ENCODE peak calls at places on chromosome 11, in five cellular contexts. One of them, this sample, is unnamed.
A peak's percentile ranks its signal among the peaks of the same experiment; 100 is the strongest.

GRCh38 chr11:57131080-57131790 is 50.5 kb upstream of the LRRC55 start:
- DNase-seq in lower lobe of right lung: no peak
- DNase-seq in cardiac fibroblast: peak; percentile 35
- DNase-seq in bronchial epithelial cell: peak; percentile 53
- DNase-seq in fibroblast of mammary gland: peak; percentile 24
- DNase-seq in this sample: peak; percentile 28

GRCh38 chr11:103436131-103436770 is 327.0 kb downstream of the DYNC2H1 start:
- DNase-seq in cardiac fibroblast: no peak
- DNase-seq in bronchial epithelial cell: no peak
- DNase-seq in fibroblast of mammary gland: no peak
- DNase-seq in lower lobe of right lung: no peak
- DNase-seq in this sample: no peak

GRCh38 chr11:75403983-75404658 is 4.8 kb downstream of the RPS3 start:
- DNase-seq in lower lobe of right lung: no peak
- DNase-seq in fibroblast of mammary gland: peak; percentile 30
- DNase-seq in bronchial epithelial cell: no peak
- DNase-seq in cardiac fibroblast: no peak
- DNase-seq in this sample: no peak

GRCh38 chr11:120801801-120802689 is 221.9 kb upstream of the TBCEL start:
- DNase-seq in lower lobe of right lung: peak; percentile 53
- DNase-seq in bronchial epithelial cell: peak; percentile 48
- DNase-seq in fibroblast of mammary gland: peak; percentile 46
- DNase-seq in cardiac fibroblast: peak; percentile 57
- DNase-seq in this sample: peak; percentile 67

GRCh38 chr11:76654310-76654851 is 16.2 kb downstream of the LRRC32 start:
- DNase-seq in fibroblast of mammary gland: peak; percentile 74
- DNase-seq in bronchial epithelial cell: no peak
- DNase-seq in lower lobe of right lung: no peak
- DNase-seq in cardiac fibroblast: peak; percentile 35
- DNase-seq in this sample: no peak

GRCh38 chr11:122071680-122072321 is 44.2 kb downstream of the BLID start:
- DNase-seq in bronchial epithelial cell: no peak
- DNase-seq in fibroblast of mammary gland: no peak
- DNase-seq in cardiac fibroblast: no peak
- DNase-seq in lower lobe of right lung: no peak
- DNase-seq in this sample: no peak

GRCh38 chr11:43853766-43854165 is 26.9 kb upstream of the ALKBH3 start:
- DNase-seq in lower lobe of right lung: no peak
- DNase-seq in bronchial epithelial cell: peak; percentile 54
- DNase-seq in fibroblast of mammary gland: peak; percentile 14
- DNase-seq in cardiac fibroblast: peak; percentile 59
- DNase-seq in this sample: no peak

GRCh38 chr11:120168960-120169681 is 31.2 kb upstream of the TRIM29 start:
- DNase-seq in cardiac fibroblast: peak; percentile 63
- DNase-seq in bronchial epithelial cell: peak; percentile 65
- DNase-seq in fibroblast of mammary gland: peak; percentile 50
- DNase-seq in lower lobe of right lung: peak; percentile 74
- DNase-seq in this sample: peak; percentile 69

GRCh38 chr11:35814720-35815305 is 129.0 kb upstream of the LDLRAD3 start:
- DNase-seq in fibroblast of mammary gland: peak; percentile 57
- DNase-seq in cardiac fibroblast: peak; percentile 43
- DNase-seq in lower lobe of right lung: no peak
- DNase-seq in bronchial epithelial cell: peak; percentile 46
- DNase-seq in this sample: no peak

GRCh38 chr11:59216654-59217640 is 4.2 kb upstream of the MPEG1 start:
- DNase-seq in lower lobe of right lung: no peak
- DNase-seq in fibroblast of mammary gland: peak; percentile 86
- DNase-seq in cardiac fibroblast: peak; percentile 61
- DNase-seq in bronchial epithelial cell: peak; percentile 81
- DNase-seq in this sample: no peak

GRCh38 chr11:36126703-36127102 is 162.5 kb downstream of the COMMD9 start:
- DNase-seq in fibroblast of mammary gland: no peak
- DNase-seq in bronchial epithelial cell: no peak
- DNase-seq in lower lobe of right lung: no peak
- DNase-seq in cardiac fibroblast: no peak
- DNase-seq in this sample: no peak

GRCh38 chr11:116773203-116774112 is 671 bp upstream of the BUD13 start:
- DNase-seq in lower lobe of right lung: no peak
- DNase-seq in cardiac fibroblast: peak; percentile 25
- DNase-seq in fibroblast of mammary gland: no peak
- DNase-seq in bronchial epithelial cell: peak; percentile 47
- DNase-seq in this sample: no peak

GRCh38 chr11:11964774-11965150 is 43.7 kb downstream of the DKK3 start:
- DNase-seq in fibroblast of mammary gland: no peak
- DNase-seq in cardiac fibroblast: no peak
- DNase-seq in bronchial epithelial cell: no peak
- DNase-seq in lower lobe of right lung: no peak
- DNase-seq in this sample: no peak

GRCh38 chr11:71251159-71251721 is 1.1 kb downstream of the SHANK2 start:
- DNase-seq in cardiac fibroblast: peak; percentile 3
- DNase-seq in fibroblast of mammary gland: no peak
- DNase-seq in bronchial epithelial cell: no peak
- DNase-seq in lower lobe of right lung: peak; percentile 61
- DNase-seq in this sample: no peak

GRCh38 chr11:115660072-115660805 is 156.0 kb upstream of the CADM1 start:
- DNase-seq in cardiac fibroblast: no peak
- DNase-seq in fibroblast of mammary gland: no peak
- DNase-seq in lower lobe of right lung: no peak
- DNase-seq in bronchial epithelial cell: no peak
- DNase-seq in this sample: no peak

GRCh38 chr11:13009921-13010736 is 1.0 kb downstream of the RASSF10 start:
- DNase-seq in fibroblast of mammary gland: peak; percentile 21
- DNase-seq in lower lobe of right lung: peak; percentile 52
- DNase-seq in cardiac fibroblast: peak; percentile 20
- DNase-seq in bronchial epithelial cell: peak; percentile 40
- DNase-seq in this sample: peak; percentile 43

GRCh38 chr11:105245781-105246315 is 106.3 kb upstream of the CARD18 start:
- DNase-seq in fibroblast of mammary gland: no peak
- DNase-seq in bronchial epithelial cell: no peak
- DNase-seq in lower lobe of right lung: no peak
- DNase-seq in cardiac fibroblast: no peak
- DNase-seq in this sample: no peak

GRCh38 chr11:124919836-124920755 is 1.0 kb downstream of the HEPN1 start:
- DNase-seq in fibroblast of mammary gland: no peak
- DNase-seq in lower lobe of right lung: no peak
- DNase-seq in cardiac fibroblast: no peak
- DNase-seq in bronchial epithelial cell: no peak
- DNase-seq in this sample: no peak

GRCh38 chr11:81270686-81271085 is 1463.0 kb downstream of the FAM181B start:
- DNase-seq in cardiac fibroblast: no peak
- DNase-seq in fibroblast of mammary gland: no peak
- DNase-seq in lower lobe of right lung: no peak
- DNase-seq in bronchial epithelial cell: peak; percentile 53
- DNase-seq in this sample: no peak
- TF ChIP-seq CTCF in cardiac fibroblast: no peak
- TF ChIP-seq CTCF in fibroblast of mammary gland: no peak
- TF ChIP-seq CTCF in lower lobe of right lung: no peak
- TF ChIP-seq CTCF in bronchial epithelial cell: no peak
- TF ChIP-seq CTCF in this sample: no peak

GRCh38 chr11:93783362-93783761 is 720 bp upstream of the MED17 start:
- DNase-seq in lower lobe of right lung: no peak
- DNase-seq in bronchial epithelial cell: no peak
- DNase-seq in fibroblast of mammary gland: no peak
- DNase-seq in cardiac fibroblast: no peak
- DNase-seq in this sample: no peak
- TF ChIP-seq CTCF in lower lobe of right lung: no peak
- TF ChIP-seq CTCF in bronchial epithelial cell: no peak
- TF ChIP-seq CTCF in fibroblast of mammary gland: no peak
- TF ChIP-seq CTCF in cardiac fibroblast: no peak
- TF ChIP-seq CTCF in this sample: no peak

DNA sequence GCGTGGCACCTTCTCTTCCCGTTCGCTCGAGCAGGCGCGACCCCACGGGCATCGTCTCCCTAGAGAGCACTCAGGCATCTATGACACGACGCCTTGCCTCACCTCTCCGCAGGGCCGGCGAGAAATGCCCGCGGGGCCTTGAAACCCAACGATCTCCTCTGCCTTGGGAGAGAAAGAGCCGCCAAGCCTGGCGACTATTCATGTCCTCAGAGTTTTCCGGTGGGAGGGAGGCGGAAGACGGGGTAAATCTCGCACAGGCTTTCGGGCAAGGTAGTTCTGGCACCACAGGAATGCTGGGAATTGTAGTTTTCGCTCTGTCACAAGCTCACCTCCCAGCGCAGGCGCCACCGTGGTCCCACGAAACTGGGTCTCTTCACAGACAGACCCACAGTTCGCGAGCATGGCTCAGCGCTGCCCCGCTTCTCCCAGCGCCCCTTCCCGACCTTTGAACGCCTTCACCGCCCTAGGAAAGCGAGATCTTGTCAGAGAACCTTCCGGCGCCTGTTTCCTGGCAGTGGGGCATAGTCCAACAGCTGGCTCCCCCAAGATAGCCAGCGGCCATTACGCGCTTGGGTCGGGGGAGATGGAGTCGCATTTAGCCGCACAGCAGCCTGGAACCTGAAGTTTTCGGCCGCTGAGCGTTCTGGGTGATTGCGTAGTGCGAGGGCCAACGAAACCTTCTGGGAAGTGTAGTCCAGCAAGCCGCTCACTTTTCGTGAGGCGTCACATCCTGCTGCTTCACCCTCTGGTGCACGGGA is at the start of gene CCDC90B:
- DNase-seq in fibroblast of mammary gland: peak; percentile 98
- DNase-seq in bronchial epithelial cell: peak; percentile 97
- DNase-seq in cardiac fibroblast: peak; percentile 98
- DNase-seq in lower lobe of right lung: peak; percentile 96
- DNase-seq in this sample: peak; percentile 81
- TF ChIP-seq CTCF in fibroblast of mammary gland: peak; percentile 14
- TF ChIP-seq CTCF in bronchial epithelial cell: peak; percentile 37
- TF ChIP-seq CTCF in cardiac fibroblast: no peak
- TF ChIP-seq CTCF in lower lobe of right lung: no peak
- TF ChIP-seq CTCF in this sample: peak; percentile 49

GRCh38 chr11:126772267-126772666 is 228.3 kb downstream of the KIRREL3 start:
- DNase-seq in bronchial epithelial cell: no peak
- DNase-seq in fibroblast of mammary gland: no peak
- DNase-seq in lower lobe of right lung: no peak
- DNase-seq in cardiac fibroblast: no peak
- DNase-seq in this sample: no peak

GRCh38 chr11:126764221-126764620 is 236.3 kb downstream of the KIRREL3 start:
- DNase-seq in bronchial epithelial cell: no peak
- DNase-seq in cardiac fibroblast: no peak
- DNase-seq in fibroblast of mammary gland: no peak
- DNase-seq in lower lobe of right lung: no peak
- DNase-seq in this sample: no peak

GRCh38 chr11:126765196-126765595 is 235.4 kb downstream of the KIRREL3 start:
- DNase-seq in bronchial epithelial cell: no peak
- DNase-seq in cardiac fibroblast: no peak
- DNase-seq in fibroblast of mammary gland: no peak
- DNase-seq in lower lobe of right lung: no peak
- DNase-seq in this sample: no peak

GRCh38 chr11:126768702-126769101 is 231.9 kb downstream of the KIRREL3 start:
- DNase-seq in lower lobe of right lung: no peak
- DNase-seq in bronchial epithelial cell: no peak
- DNase-seq in cardiac fibroblast: no peak
- DNase-seq in fibroblast of mammary gland: no peak
- DNase-seq in this sample: no peak

DNA sequence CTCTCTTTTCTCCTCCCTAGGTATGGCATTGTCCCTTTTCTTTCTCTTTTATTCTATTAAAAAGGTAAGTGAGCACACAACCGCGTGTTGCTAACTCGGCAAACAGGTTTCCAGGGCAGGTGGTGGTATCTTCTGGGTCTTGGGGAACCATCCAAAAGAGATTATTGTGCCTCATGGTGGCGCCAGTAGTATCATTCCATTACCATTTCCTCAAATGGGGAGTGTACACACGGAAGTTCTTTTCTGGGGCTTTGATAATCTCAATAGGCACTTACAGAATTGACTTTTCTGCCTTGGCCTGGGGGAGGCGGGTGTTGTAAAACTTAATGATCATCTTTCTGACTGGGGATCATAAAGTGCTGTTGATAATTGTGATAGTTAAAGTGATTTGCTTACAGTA is 234.1 kb downstream of the KIRREL3 start:
- DNase-seq in cardiac fibroblast: no peak
- DNase-seq in bronchial epithelial cell: no peak
- DNase-seq in lower lobe of right lung: no peak
- DNase-seq in fibroblast of mammary gland: no peak
- DNase-seq in this sample: no peak
- TF ChIP-seq CTCF in cardiac fibroblast: no peak
- TF ChIP-seq CTCF in bronchial epithelial cell: no peak
- TF ChIP-seq CTCF in lower lobe of right lung: no peak
- TF ChIP-seq CTCF in fibroblast of mammary gland: no peak
- TF ChIP-seq CTCF in this sample: no peak

GRCh38 chr11:126414615-126415014 is 59.1 kb downstream of the ST3GAL4 start:
- DNase-seq in fibroblast of mammary gland: no peak
- DNase-seq in lower lobe of right lung: peak; percentile 39
- DNase-seq in bronchial epithelial cell: no peak
- DNase-seq in cardiac fibroblast: no peak
- DNase-seq in this sample: no peak
- TF ChIP-seq CTCF in fibroblast of mammary gland: no peak
- TF ChIP-seq CTCF in lower lobe of right lung: no peak
- TF ChIP-seq CTCF in bronchial epithelial cell: no peak
- TF ChIP-seq CTCF in cardiac fibroblast: no peak
- TF ChIP-seq CTCF in this sample: no peak

GRCh38 chr11:118660646-118661424 is 18.6 kb downstream of the TREH start:
- DNase-seq in fibroblast of mammary gland: no peak
- DNase-seq in bronchial epithelial cell: no peak
- DNase-seq in cardiac fibroblast: no peak
- DNase-seq in lower lobe of right lung: no peak
- DNase-seq in this sample: no peak
- TF ChIP-seq CTCF in fibroblast of mammary gland: no peak
- TF ChIP-seq CTCF in bronchial epithelial cell: no peak
- TF ChIP-seq CTCF in cardiac fibroblast: no peak
- TF ChIP-seq CTCF in lower lobe of right lung: no peak
- TF ChIP-seq CTCF in this sample: no peak

DNA sequence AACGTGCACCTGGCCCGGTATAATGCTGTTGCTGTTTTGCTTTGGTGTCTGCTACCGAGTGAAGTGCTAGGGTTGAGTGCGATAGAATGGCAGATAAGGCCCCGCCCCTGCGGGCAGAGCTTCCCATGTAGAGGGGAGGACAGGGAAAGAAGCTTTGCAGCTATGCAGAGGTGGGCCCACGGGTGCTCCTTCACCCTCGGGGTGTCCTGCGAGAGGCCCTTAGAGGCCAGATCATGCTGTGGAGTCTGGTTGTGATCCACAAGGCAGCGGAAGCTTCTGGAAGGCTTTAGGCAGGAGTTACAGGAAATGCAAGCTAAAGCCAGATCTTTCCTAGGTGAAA is 3.2 kb downstream of the LRP5 start:
- DNase-seq in cardiac fibroblast: no peak
- DNase-seq in fibroblast of mammary gland: no peak
- DNase-seq in bronchial epithelial cell: no peak
- DNase-seq in lower lobe of right lung: no peak
- DNase-seq in this sample: no peak
- TF ChIP-seq CTCF in cardiac fibroblast: no peak
- TF ChIP-seq CTCF in fibroblast of mammary gland: no peak
- TF ChIP-seq CTCF in bronchial epithelial cell: no peak
- TF ChIP-seq CTCF in lower lobe of right lung: no peak
- TF ChIP-seq CTCF in this sample: no peak

This sample was measured in progenitor cell of endocrine pancreas.